ENCODE peak calls at places on chromosomes 5 and 9, in eight cellular contexts. X is HCT116, W is endothelial cell of umbilical vein, T is GM23338, Y is K562, M is HepG2, R is GM12878, Z is H1. H is an unnamed sample.
A peak's percentile ranks its signal among the peaks of the same experiment; 100 is the strongest.

GRCh38 chr9:83280259-83280658 is 217.3 kb upstream of the RASEF start:
- DNase-seq in T (no peak), Y (no peak), M (no peak), X (no peak), Z (no peak), W (peak; percentile 17), R (no peak), H (no peak)

GRCh38 chr9:122119166-122119521 is 26.0 kb upstream of the TTLL11 start:
- DNase-seq in R (no peak), T (no peak), Z (no peak), Y (no peak), W (no peak), M (no peak), X (no peak), H (no peak)

GRCh38 chr9:77981332-77981731 is 50.3 kb downstream of the GNAQ start:
- DNase-seq in Y (peak; percentile 13), T (no peak), R (no peak), Z (no peak), W (peak; percentile 72), X (no peak), M (no peak), H (no peak)

GRCh38 chr9:83937861-83938455 is 16.7 kb upstream of the KIF27 start:
- DNase-seq in M (peak; percentile 68), R (no peak), X (peak; percentile 62), T (peak; percentile 94), Z (peak; percentile 47), Y (peak; percentile 41), W (peak; percentile 70), H (peak; percentile 67)

GRCh38 chr5:14502291-14502690 is 79.3 kb upstream of the OTULINL start:
- DNase-seq in X (no peak), T (no peak), Y (no peak), Z (no peak), R (no peak), M (no peak), W (no peak), H (no peak)

GRCh38 chr5:148949871-148950863 is 112.7 kb downstream of the SH3TC2 start:
- DNase-seq in R (no peak), Z (no peak), X (no peak), Y (no peak), T (no peak), W (no peak), M (no peak), H (no peak)

GRCh38 chr9:90112791-90113190 is 508.0 kb downstream of the GADD45G start:
- DNase-seq in Y (no peak), T (no peak), W (no peak), M (no peak), R (no peak), X (no peak), Z (no peak), H (no peak)

GRCh38 chr5:141149812-141150211 is at the start of gene PCDHB6:
- DNase-seq in Y (peak; percentile 13), T (peak; percentile 68), W (peak; percentile 3), M (peak; percentile 56), X (no peak), R (no peak), Z (peak; percentile 60), H (no peak)

GRCh38 chr9:36934478-36935065 is 99.5 kb downstream of the PAX5 start:
- DNase-seq in W (no peak), X (no peak), M (no peak), T (no peak), R (no peak), Z (no peak), Y (no peak), H (no peak)

GRCh38 chr9:26012797-26013594 is 334.8 kb upstream of the TUSC1 start:
- DNase-seq in Z (no peak), X (no peak), M (no peak), W (no peak), Y (no peak), R (no peak), T (no peak), H (no peak)

DNA sequence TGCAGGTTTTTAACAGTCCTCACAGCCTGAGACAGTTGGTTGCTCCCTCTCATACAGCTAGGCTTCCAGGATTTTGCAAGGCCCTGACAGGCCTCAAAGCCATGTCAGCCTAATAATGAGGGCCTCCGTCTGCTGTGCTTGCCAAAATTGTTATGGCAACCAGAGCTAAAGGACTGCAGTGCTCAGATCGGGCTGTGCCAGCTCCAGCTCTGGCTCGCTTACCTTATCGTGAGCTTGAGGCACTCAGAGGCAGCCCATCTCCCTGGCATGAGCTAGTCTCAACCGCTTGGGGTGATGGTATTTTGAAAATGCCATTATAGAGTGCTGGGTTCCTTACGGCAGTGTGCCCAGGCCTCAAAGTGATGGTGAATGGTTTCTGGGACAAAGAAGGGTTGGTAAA is 8.4 kb downstream of the MTAP start:
- DNase-seq in W (no peak), M (no peak), R (no peak), X (no peak), Z (no peak), T (no peak), Y (no peak), H (no peak)
- TF ChIP-seq EZH2 in W (no peak), M (no peak), R (no peak), X (no peak), Z (no peak), T (no peak), Y (no peak), H (no peak)

GRCh38 chr5:114702731-114703130 is 340.9 kb downstream of the KCNN2 start:
- DNase-seq in R (no peak), X (no peak), W (no peak), Z (no peak), T (no peak), M (no peak), Y (no peak), H (no peak)
- TF ChIP-seq POLR2AphosphoS5 in R (no peak), X (no peak), W (no peak), Z (no peak), T (no peak), M (no peak), Y (no peak), H (no peak)

DNA sequence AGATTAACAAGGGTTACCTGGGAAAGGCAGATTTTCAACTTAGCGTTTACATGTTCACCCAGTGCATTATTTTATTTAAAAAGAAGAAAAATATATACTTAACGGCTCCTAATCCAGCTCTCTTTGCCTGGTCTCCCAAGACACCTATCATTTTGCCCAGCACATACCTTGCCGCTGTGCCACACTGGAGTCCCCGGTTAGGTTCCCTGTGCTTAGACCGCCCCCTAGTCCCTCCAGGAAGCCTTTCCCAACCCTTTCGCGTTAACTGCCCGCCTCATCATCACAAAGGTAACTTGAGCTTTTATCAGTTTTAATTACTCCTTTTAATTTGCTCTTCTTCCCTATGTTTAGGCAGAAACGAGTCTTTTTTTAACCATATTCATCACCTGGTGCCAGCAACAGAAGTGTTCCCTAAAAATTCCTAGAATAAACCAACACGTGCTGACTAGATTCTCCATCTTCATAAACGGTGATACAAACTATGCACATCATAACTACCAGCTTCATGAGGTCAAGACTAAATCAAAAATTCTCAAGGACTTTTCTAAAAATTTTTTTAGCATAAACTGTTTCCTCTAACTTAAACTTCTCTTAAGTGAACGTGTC is 19.7 kb downstream of the DNAJA1 start:
- DNase-seq in Y (no peak), Z (no peak), W (no peak), X (no peak), R (no peak), M (no peak), T (peak; percentile 81), H (no peak)
- TF ChIP-seq EZH2 in Y (no peak), Z (no peak), W (no peak), X (no peak), R (no peak), M (no peak), T (no peak), H (no peak)

GRCh38 chr9:93003552-93004407 is 54.7 kb upstream of the SUSD3 start:
- DNase-seq in Y (peak; percentile 70), M (peak; percentile 41), T (peak; percentile 87), W (peak; percentile 59), Z (peak; percentile 82), X (peak; percentile 73), R (peak; percentile 12), H (no peak)
- TF ChIP-seq POLR2AphosphoS5 in Y (no peak), M (no peak), T (no peak), W (no peak), Z (no peak), X (peak; percentile 58), R (no peak), H (no peak)

GRCh38 chr5:12109075-12109688 is 204.9 kb upstream of the CTNND2 start:
- DNase-seq in Z (no peak), T (no peak), X (no peak), M (no peak), Y (no peak), W (no peak), R (no peak), H (no peak)

GRCh38 chr5:12110629-12111028 is 206.4 kb upstream of the CTNND2 start:
- DNase-seq in R (no peak), W (no peak), Y (no peak), T (no peak), Z (no peak), X (no peak), M (no peak), H (no peak)

GRCh38 chr5:12113062-12113461 is 208.8 kb upstream of the CTNND2 start:
- DNase-seq in Y (no peak), X (no peak), T (no peak), Z (no peak), R (no peak), M (no peak), W (no peak), H (no peak)

GRCh38 chr5:12114075-12114474 is 209.8 kb upstream of the CTNND2 start:
- DNase-seq in R (no peak), T (no peak), Y (no peak), Z (no peak), M (no peak), W (no peak), X (no peak), H (no peak)

DNA sequence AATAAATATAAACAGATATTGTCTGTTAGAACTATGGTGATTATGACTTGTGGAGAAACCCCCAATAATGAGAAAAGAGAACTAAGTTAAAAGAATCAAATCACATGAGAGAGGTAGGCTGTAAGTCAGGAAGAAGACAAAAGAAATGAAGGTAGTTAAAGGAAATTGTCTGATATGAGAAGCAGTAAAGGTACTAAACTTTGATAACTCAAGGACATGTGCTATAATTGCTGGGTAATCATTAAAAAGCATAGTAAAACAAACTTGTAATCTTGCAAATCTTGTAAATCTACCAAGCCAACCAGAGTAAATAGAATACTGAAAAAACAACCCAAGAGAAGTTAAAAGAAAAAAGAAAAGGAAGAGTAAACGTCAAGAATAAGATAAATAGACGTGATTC is 207.0 kb upstream of the CTNND2 start:
- DNase-seq in M (no peak), R (no peak), Z (no peak), W (no peak), X (no peak), T (no peak), Y (no peak), H (no peak)
- TF ChIP-seq EZH2 in M (no peak), R (no peak), Z (no peak), W (no peak), X (no peak), T (no peak), Y (no peak), H (no peak)

GRCh38 chr5:126503602-126504104 is 80.4 kb downstream of the GRAMD2B start:
- DNase-seq in R (no peak), Z (no peak), X (no peak), W (peak; percentile 44), Y (no peak), M (no peak), T (no peak), H (no peak)
- TF ChIP-seq POLR2AphosphoS5 in R (no peak), Z (no peak), X (no peak), W (peak; percentile 63), Y (no peak), M (no peak), T (no peak), H (no peak)

H was measured in SK-N-MC.